ENCODE peak calls at places on chromosomes 13 and 19, in four cellular contexts. O, Z, B and K are unnamed samples.
A peak's percentile ranks its signal among the peaks of the same experiment; 100 is the strongest.

GRCh38 chr19:47032171-47032811 is 12.7 kb downstream of the NPAS1 start:
- DNase-seq in B (peak; percentile 90), Z (peak; percentile 79), O (no peak), K (peak; percentile 92)

GRCh38 chr19:18412610-18413239 is 6.5 kb upstream of the SSBP4 start:
- DNase-seq in B (no peak), Z (no peak), O (no peak), K (no peak)

GRCh38 chr19:18683109-18683954 is at the start of gene CRTC1:
- DNase-seq in Z (peak; percentile 85), O (peak; percentile 79), B (peak; percentile 91), K (peak; percentile 83)

GRCh38 chr19:383922-384800 is 24.8 kb downstream of the C2CD4C start:
- DNase-seq in O (no peak), B (peak; percentile 85), Z (peak; percentile 75), K (peak; percentile 84)

GRCh38 chr13:30125422-30126073 is 181.8 kb downstream of the KATNAL1 start:
- DNase-seq in O (peak; percentile 94), Z (no peak), B (no peak), K (no peak)

GRCh38 chr13:29594310-29594709 is 1.2 kb downstream of the SLC7A1 start:
- DNase-seq in Z (peak; percentile 71), O (peak; percentile 91), B (no peak), K (no peak)

GRCh38 chr19:2049741-2050348 is 1.2 kb downstream of the MKNK2 start:
- DNase-seq in Z (peak; percentile 72), O (peak; percentile 61), B (no peak), K (peak; percentile 55)

GRCh38 chr13:60135344-60135743 is 28.4 kb downstream of the DIAPH3 start:
- DNase-seq in Z (peak; percentile 71), O (no peak), B (no peak), K (no peak)

GRCh38 chr19:21434967-21435544 is 38.1 kb downstream of the ZNF493 start:
- DNase-seq in O (no peak), B (no peak), Z (no peak), K (no peak)

GRCh38 chr13:76148926-76149325 is 512.8 kb downstream of the LMO7 start:
- DNase-seq in O (peak; percentile 93), B (no peak), Z (peak; percentile 4), K (no peak)

GRCh38 chr19:19403373-19403901 is 2.0 kb upstream of the GATAD2A start:
- DNase-seq in B (no peak), Z (no peak), O (peak; percentile 44), K (no peak)

GRCh38 chr19:29003641-29004409 is 209.1 kb downstream of the UQCRFS1 start:
- DNase-seq in Z (no peak), B (no peak), O (no peak), K (no peak)

GRCh38 chr19:30719189-30719990 is 347.2 kb downstream of the ZNF536 start:
- DNase-seq in B (peak; percentile 70), Z (peak; percentile 53), O (no peak), K (peak; percentile 41)

GRCh38 chr19:11421607-11422098 is 2.5 kb upstream of the RGL3 start:
- DNase-seq in B (peak; percentile 100), O (no peak), Z (peak; percentile 83), K (peak; percentile 92)

GRCh38 chr13:80904386-80904785 is 563.5 kb upstream of the SPRY2 start:
- DNase-seq in Z (no peak), O (no peak), B (no peak), K (no peak)

GRCh38 chr13:24606486-24607170 is 73.6 kb upstream of the ATP12A start:
- DNase-seq in Z (no peak), B (no peak), O (no peak), K (no peak)

GRCh38 chr19:1162404-1163282 is 11.4 kb downstream of the SBNO2 start:
- DNase-seq in Z (no peak), B (no peak), O (no peak), K (no peak)

GRCh38 chr13:97630725-97631124 is 196.8 kb downstream of the RAP2A start:
- DNase-seq in O (no peak), B (no peak), Z (no peak), K (no peak)

GRCh38 chr19:34397853-34398252 is 6.3 kb upstream of the PDCD2L start:
- DNase-seq in O (no peak), Z (no peak), B (no peak), K (no peak)

GRCh38 chr13:44471686-44472085 is 98.1 kb downstream of the SERP2 start:
- DNase-seq in B (no peak), Z (no peak), O (peak; percentile 58), K (no peak)

GRCh38 chr19:13132471-13133166 is 14.6 kb downstream of the NACC1 start:
- DNase-seq in O (peak; percentile 79), Z (no peak), B (no peak), K (peak; percentile 29)

GRCh38 chr13:48770372-48770771 is 116.6 kb downstream of the CYSLTR2 start:
- DNase-seq in B (no peak), O (no peak), Z (no peak), K (no peak)

GRCh38 chr19:41995959-41996797 is 2.1 kb upstream of the ATP1A3 start:
- DNase-seq in Z (peak; percentile 89), B (peak; percentile 78), O (no peak), K (peak; percentile 69)

GRCh38 chr19:53076984-53077383 is 26.2 kb downstream of the ZNF160 start:
- DNase-seq in O (peak; percentile 28), B (peak; percentile 89), Z (peak; percentile 95), K (peak; percentile 91)

GRCh38 chr19:18291590-18292459 is 10.4 kb upstream of the JUND start:
- DNase-seq in B (peak; percentile 88), O (peak; percentile 75), Z (peak; percentile 94), K (peak; percentile 81)

GRCh38 chr13:106507560-106508274 is 27.7 kb downstream of the EFNB2 start:
- DNase-seq in O (peak; percentile 95), B (no peak), Z (peak; percentile 75), K (no peak)

GRCh38 chr13:48985751-48986150 is 10.0 kb downstream of the FNDC3A start:
- DNase-seq in O (no peak), B (no peak), Z (no peak), K (no peak)

GRCh38 chr13:19955873-19956559 is 2.5 kb upstream of the ZMYM2 start:
- DNase-seq in Z (no peak), B (no peak), O (no peak), K (no peak)

GRCh38 chr13:113151745-113152707 is 6.4 kb upstream of the PROZ start:
- DNase-seq in B (peak; percentile 53), O (peak; percentile 74), Z (peak; percentile 31), K (peak; percentile 28)

GRCh38 chr13:44191504-44192171 is 182.0 kb upstream of the SERP2 start:
- DNase-seq in O (peak; percentile 70), Z (peak; percentile 78), B (no peak), K (peak; percentile 53)

GRCh38 chr19:51681286-51681956 is 11.7 kb upstream of the SPACA6 start:
- DNase-seq in Z (peak; percentile 14), O (peak; percentile 27), B (no peak), K (no peak)

GRCh38 chr19:55284405-55285058 is 735 bp downstream of the BRSK1 start:
- DNase-seq in Z (peak; percentile 48), B (peak; percentile 60), O (no peak), K (peak; percentile 67)

GRCh38 chr19:4969772-4970531 is 1.0 kb downstream of the KDM4B start:
- DNase-seq in Z (no peak), O (no peak), B (peak; percentile 65), K (no peak)

GRCh38 chr13:35720690-35721554 is 244.4 kb upstream of the MAB21L1 start:
- DNase-seq in O (peak; percentile 46), B (peak; percentile 93), Z (peak; percentile 84), K (peak; percentile 80)

GRCh38 chr19:17450264-17451075 is 2.0 kb upstream of the TMEM221 start:
- DNase-seq in O (no peak), Z (no peak), B (no peak), K (no peak)

GRCh38 chr19:54459282-54460229 is 4.0 kb downstream of the LENG9 start:
- DNase-seq in O (no peak), Z (no peak), B (no peak), K (no peak)

GRCh38 chr13:47188802-47189201 is 291.9 kb upstream of the HTR2A start:
- DNase-seq in O (peak; percentile 66), Z (peak; percentile 48), B (no peak), K (no peak)

GRCh38 chr13:46339035-46339666 is 47.9 kb downstream of the RUBCNL start:
- DNase-seq in O (peak; percentile 12), Z (no peak), B (no peak), K (no peak)

GRCh38 chr19:40090256-40091204 is at the start of gene ZNF780A:
- DNase-seq in B (peak; percentile 88), O (peak; percentile 47), Z (peak; percentile 92), K (peak; percentile 89)
- H2BK15ac ChIP-seq in B (no peak within 1 kb of the TSS), O (peak within 1 kb of the TSS; percentile 78), Z (no peak within 1 kb of the TSS), K (no peak within 1 kb of the TSS)

GRCh38 chr13:66794340-66795031 is 435.6 kb downstream of the PCDH9 start:
- DNase-seq in O (no peak), Z (no peak), B (no peak), K (no peak)

DNA sequence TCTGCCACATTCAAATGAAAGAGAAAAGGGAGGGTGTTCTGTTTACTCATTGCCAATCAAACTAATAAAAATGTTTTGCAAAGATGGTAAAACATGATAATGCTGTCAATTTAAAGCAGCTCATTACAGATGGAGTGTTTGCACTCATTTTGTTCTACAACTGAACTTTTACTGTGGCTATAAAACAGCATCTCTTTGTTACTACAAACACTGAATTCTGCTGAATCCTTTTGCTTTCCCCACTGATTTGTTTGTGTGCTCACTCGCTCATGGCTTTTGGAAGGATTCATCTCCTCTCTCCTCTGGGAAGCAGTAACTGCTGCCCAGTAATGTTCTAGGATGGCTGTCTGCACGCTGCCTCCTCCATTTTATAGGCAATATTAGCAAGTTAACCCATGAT is 434.5 kb downstream of the PCDH9 start:
- DNase-seq in B (no peak), O (no peak), Z (no peak), K (no peak)
- H4K5ac ChIP-seq in B (no peak overlapping the region), O (no peak overlapping the region), Z (no peak overlapping the region), K (no peak overlapping the region)

GRCh38 chr13:101272886-101273285 is 143.4 kb downstream of the NALCN start:
- DNase-seq in O (no peak), Z (no peak), B (no peak), K (no peak)
- H3K79me1 ChIP-seq in O (no peaks in the 10 kb centered on the region), Z (no peaks in the 10 kb centered on the region), B (no peaks in the 10 kb centered on the region), K (no peaks in the 10 kb centered on the region)

GRCh38 chr19:15836345-15836594 is 20.8 kb upstream of the OR10H1 start:
- DNase-seq in Z (peak; percentile 14), O (peak; percentile 8), B (no peak), K (no peak)
- H2BK15ac ChIP-seq in Z (no peak overlapping the region), O (no peak overlapping the region), B (no peak overlapping the region), K (no peak overlapping the region)

GRCh38 chr13:21321269-21321668 is 137.8 kb downstream of the ZDHHC20 start:
- DNase-seq in Z (no peak), O (no peak), B (no peak), K (no peak)
- H4K5ac ChIP-seq in Z (no peak overlapping the region), O (no peak overlapping the region), B (no peak overlapping the region), K (no peak overlapping the region)